ENCODE peak calls at places on chromosomes 3 and 15, in six cellular contexts. B, U, Y, W, O and X are unnamed samples.

GRCh38 chr3:153783106-153783505 is 338.1 kb upstream of the ARHGEF26 start:
- DNase-seq in U (no peak), B (peak; percentile 39), W (no peak), Y (no peak), O (no peak), X (no peak)

GRCh38 chr3:132407025-132407424 is 10.3 kb upstream of the DNAJC13 start:
- DNase-seq in B (no peak), U (no peak), O (no peak), Y (no peak), W (no peak), X (no peak)

GRCh38 chr3:188656196-188656982 is 502.4 kb downstream of the LPP start:
- DNase-seq in W (peak; percentile 25), Y (no peak), O (no peak), B (peak; percentile 57), U (no peak), X (no peak)

GRCh38 chr3:128492353-128493220 is at the start of gene GATA2:
- DNase-seq in W (no peak), Y (no peak), B (peak; percentile 33), O (no peak), U (no peak), X (no peak)

GRCh38 chr15:72153269-72153668 is 35.1 kb downstream of the SENP8 start:
- DNase-seq in Y (no peak), U (no peak), B (no peak), W (no peak), O (no peak), X (no peak)

GRCh38 chr15:88383354-88383753 is 83.8 kb downstream of the MRPL46 start:
- DNase-seq in Y (no peak), O (no peak), W (no peak), B (no peak), U (no peak), X (no peak)

GRCh38 chr15:65824031-65824743 is 32.1 kb upstream of the DENND4A start:
- DNase-seq in W (peak; percentile 60), O (peak; percentile 27), Y (no peak), U (no peak), B (peak; percentile 77), X (no peak)

GRCh38 chr15:70056091-70056680 is 41.5 kb downstream of the TLE3 start:
- DNase-seq in Y (no peak), O (no peak), U (no peak), W (no peak), B (no peak), X (no peak)

GRCh38 chr15:47717036-47717611 is at the start of gene SEMA6D:
- DNase-seq in U (no peak), Y (no peak), O (no peak), W (peak; percentile 61), B (peak; percentile 93), X (no peak)

GRCh38 chr3:160544837-160545236 is 20.5 kb downstream of the KPNA4 start:
- DNase-seq in Y (no peak), W (no peak), B (no peak), U (no peak), O (no peak), X (no peak)

GRCh38 chr3:160154033-160154432 is 71.2 kb upstream of the C3orf80 start:
- DNase-seq in B (peak; percentile 51), Y (no peak), U (no peak), O (no peak), W (peak; percentile 52), X (no peak)

GRCh38 chr3:169929830-169930519 is 18.6 kb downstream of the SAMD7 start:
- DNase-seq in Y (no peak), W (no peak), B (no peak), O (peak; percentile 83), U (no peak), X (no peak)

GRCh38 chr3:172359231-172359630 is 89.0 kb downstream of the GHSR start:
- DNase-seq in W (no peak), Y (no peak), B (no peak), O (no peak), U (no peak), X (no peak)

GRCh38 chr3:76063019-76063418 is 277.7 kb upstream of the ZNF717 start:
- DNase-seq in W (peak; percentile 69), O (no peak), U (no peak), B (peak; percentile 88), Y (no peak), X (no peak)

GRCh38 chr3:108527109-108527508 is 16.7 kb upstream of the MYH15 start:
- DNase-seq in O (no peak), U (no peak), W (no peak), B (no peak), Y (no peak), X (no peak)

GRCh38 chr3:191139771-191140170 is 59.3 kb upstream of the OSTN start:
- DNase-seq in U (no peak), B (peak; percentile 72), W (no peak), O (no peak), Y (no peak), X (no peak)

GRCh38 chr3:179268400-179269051 is 17.6 kb upstream of the KCNMB3 start:
- DNase-seq in B (no peak), O (no peak), Y (no peak), W (no peak), U (no peak), X (no peak)

GRCh38 chr3:149215474-149215873 is 6.2 kb downstream of the CP start:
- DNase-seq in W (no peak), Y (no peak), U (no peak), B (no peak), O (no peak), X (no peak)

GRCh38 chr3:32146669-32147315 is 40.4 kb downstream of the GPD1L start:
- DNase-seq in O (peak; percentile 68), W (no peak), Y (no peak), U (no peak), B (no peak), X (no peak)

GRCh38 chr3:180680097-180680430 is 775 bp upstream of the CCDC39 start:
- DNase-seq in U (no peak), W (peak; percentile 11), Y (peak; percentile 0), O (no peak), B (peak; percentile 63), X (peak; percentile 15)

GRCh38 chr3:28940530-28940929 is 340.3 kb upstream of the RBMS3 start:
- DNase-seq in B (peak; percentile 86), Y (no peak), U (no peak), W (peak; percentile 80), O (no peak), X (no peak)

GRCh38 chr3:86152620-86153019 is 838.3 kb downstream of the VGLL3 start:
- DNase-seq in U (no peak), W (no peak), O (no peak), B (no peak), Y (no peak), X (no peak)

GRCh38 chr3:158103131-158103955 is 2.9 kb downstream of the SHOX2 start:
- DNase-seq in W (no peak), O (no peak), B (peak; percentile 79), U (no peak), Y (no peak), X (peak; percentile 27)

GRCh38 chr3:117853923-117854322 is 1144.3 kb downstream of the TUSC7 start:
- DNase-seq in B (peak; percentile 84), W (peak; percentile 1), Y (no peak), U (no peak), O (no peak), X (no peak)

GRCh38 chr3:116425126-116425525 is 20.2 kb downstream of the LSAMP start:
- DNase-seq in Y (no peak), W (no peak), O (no peak), U (no peak), B (no peak), X (no peak)

GRCh38 chr3:99505646-99506269 is 132.6 kb upstream of the COL8A1 start:
- DNase-seq in O (peak; percentile 97), Y (no peak), W (peak; percentile 96), U (no peak), B (peak; percentile 67), X (no peak)

GRCh38 chr15:93035953-93036810 is 52.8 kb downstream of the RGMA start:
- DNase-seq in O (peak; percentile 37), B (peak; percentile 20), U (peak; percentile 20), W (no peak), Y (peak; percentile 41), X (peak; percentile 41)

GRCh38 chr15:78243491-78243941 is 9.2 kb upstream of the ACSBG1 start:
- DNase-seq in B (no peak), Y (no peak), U (no peak), O (no peak), W (peak; percentile 27), X (no peak)

GRCh38 chr3:126528800-126529541 is 5.0 kb downstream of the CHST13 start:
- DNase-seq in U (no peak), W (no peak), B (peak; percentile 57), Y (no peak), O (peak; percentile 79), X (no peak)

GRCh38 chr3:170589113-170589512 is 3.2 kb upstream of the SLC7A14 start:
- DNase-seq in U (no peak), Y (no peak), W (no peak), B (no peak), O (no peak), X (no peak)

GRCh38 chr15:31377030-31377429 is 50.4 kb downstream of the KLF13 start:
- DNase-seq in B (no peak), O (no peak), Y (no peak), U (no peak), W (no peak), X (no peak)

GRCh38 chr15:64883997-64884511 is 27.6 kb upstream of the ANKDD1A start:
- DNase-seq in W (peak; percentile 90), B (peak; percentile 91), O (no peak), U (peak; percentile 70), Y (peak; percentile 80), X (peak; percentile 83)

GRCh38 chr3:182789371-182789770 is 3.9 kb upstream of the ATP11B start:
- DNase-seq in Y (no peak), W (no peak), B (peak; percentile 18), U (no peak), O (peak; percentile 85), X (no peak)

GRCh38 chr3:24363242-24363641 is 131.4 kb downstream of the THRB start:
- DNase-seq in Y (no peak), W (no peak), U (no peak), B (peak; percentile 67), O (no peak), X (no peak)

GRCh38 chr3:118949113-118949760 is 85.4 kb downstream of the IGSF11 start:
- DNase-seq in U (no peak), O (no peak), B (no peak), W (no peak), Y (no peak), X (no peak)

GRCh38 chr3:15051531-15051930 is 13.6 kb downstream of the MRPS25 start:
- DNase-seq in W (peak; percentile 42), O (peak; percentile 73), B (peak; percentile 56), Y (peak; percentile 22), U (peak; percentile 13), X (peak; percentile 15)

GRCh38 chr3:46609944-46610722 is 2.2 kb upstream of the FAM240A start:
- DNase-seq in U (no peak), B (no peak), Y (no peak), O (no peak), W (no peak), X (no peak)

GRCh38 chr3:5275529-5275928 is 88.0 kb downstream of the EDEM1 start:
- DNase-seq in O (no peak), Y (no peak), B (no peak), U (no peak), W (peak; percentile 20), X (no peak)